ENCODE peak calls at places on chromosomes 16 and 17, in six cellular contexts. Q is A549, N is AG04449, Z is OCI-LY7, B is fibroblast of mammary gland, S is MM.1S. L is an unnamed sample.

GRCh38 chr17:42895185-42895555 is 5.4 kb upstream of the G6PC1 start:
- DNase-seq in B (peak), Z (no peak), Q (peak), N (peak), S (no peak), L (peak)

GRCh38 chr17:41972571-41973411 is 6.2 kb downstream of the CNP start:
- DNase-seq in B (peak), N (no peak), Q (no peak), Z (no peak), S (no peak), L (no peak)

GRCh38 chr16:87384162-87384999 is 805 bp upstream of the FBXO31 start:
- DNase-seq in Z (no peak), B (no peak), N (no peak), Q (peak), S (no peak), L (no peak)

GRCh38 chr16:88649195-88649923 is 1.5 kb downstream of the CYBA start:
- DNase-seq in Q (no peak), N (no peak), S (no peak), Z (peak), B (no peak), L (no peak)

GRCh38 chr17:31663576-31663975 is 195.5 kb downstream of the COPRS start:
- DNase-seq in B (peak), Z (no peak), S (no peak), Q (no peak), N (no peak), L (peak)

GRCh38 chr16:31005350-31006085 is 4.9 kb downstream of the STX1B start:
- DNase-seq in Z (no peak), S (no peak), N (no peak), Q (no peak), B (peak), L (no peak)

GRCh38 chr16:69567031-69567680 is 1.4 kb downstream of the NFAT5 start:
- DNase-seq in Z (peak), N (no peak), Q (no peak), B (no peak), S (peak), L (no peak)

GRCh38 chr16:23013484-23013883 is 135.8 kb downstream of the USP31 start:
- DNase-seq in Z (peak), N (no peak), Q (no peak), S (no peak), B (peak), L (no peak)

GRCh38 chr17:35775583-35775982 is 14.9 kb downstream of the C17orf50 start:
- DNase-seq in Z (no peak), N (no peak), B (no peak), Q (no peak), S (no peak), L (peak)

GRCh38 chr16:88526008-88526905 is 43.9 kb upstream of the ZC3H18 start:
- DNase-seq in N (no peak), Z (no peak), S (no peak), Q (no peak), B (no peak), L (no peak)

GRCh38 chr17:14748036-14748715 is 447.3 kb downstream of the HS3ST3B1 start:
- DNase-seq in S (no peak), N (no peak), Z (peak), B (peak), Q (no peak), L (no peak)

GRCh38 chr17:31549525-31550388 is 158.3 kb downstream of the RAB11FIP4 start:
- DNase-seq in Q (peak), N (peak), Z (peak), S (peak), B (peak), L (peak)

GRCh38 chr16:52976539-52977167 is 76.0 kb downstream of the CHD9NB start:
- DNase-seq in N (no peak), S (peak), Q (peak), B (peak), Z (peak), L (peak)

GRCh38 chr17:2940352-2940751 is 123.1 kb downstream of the OR1D5 start:
- DNase-seq in Q (no peak), N (no peak), S (no peak), Z (no peak), B (no peak), L (no peak)

DNA sequence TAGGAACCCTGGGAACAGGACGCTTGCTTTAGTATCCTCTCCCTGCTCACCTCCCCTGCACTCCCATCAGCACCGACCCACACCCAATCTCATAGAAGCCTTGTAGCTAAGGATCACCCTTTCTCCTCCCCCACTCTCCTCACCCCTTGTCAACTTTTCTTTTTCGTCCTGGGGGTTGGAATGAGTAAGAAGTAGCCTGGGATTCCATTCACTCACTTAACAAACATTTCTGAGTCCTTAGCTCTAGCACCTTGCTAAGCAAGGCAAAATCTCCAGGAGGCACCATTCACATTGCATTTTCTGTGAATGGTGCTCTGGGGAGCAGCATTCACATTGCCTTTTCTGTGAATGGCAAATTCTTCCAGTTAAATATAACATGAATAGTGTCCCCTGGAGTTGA is 1.1 kb upstream of the PGAP3 start:
- DNase-seq in N (no peak), B (no peak), Z (no peak), Q (no peak), S (no peak), L (no peak)
- H3K4me3 ChIP-seq in N (peak), B (peak), Z (peak), Q (peak), S (peak), L (peak)

GRCh38 chr17:44736551-44737240 is 22.1 kb upstream of the ADAM11 start:
- DNase-seq in S (no peak), N (no peak), Z (no peak), B (no peak), Q (no peak), L (no peak)

GRCh38 chr17:44738214-44738906 is 20.4 kb upstream of the ADAM11 start:
- DNase-seq in B (peak), N (peak), S (peak), Z (no peak), Q (no peak), L (peak)

GRCh38 chr17:44734272-44734671 is 24.5 kb upstream of the ADAM11 start:
- DNase-seq in S (no peak), Q (no peak), B (no peak), N (no peak), Z (no peak), L (no peak)

DNA sequence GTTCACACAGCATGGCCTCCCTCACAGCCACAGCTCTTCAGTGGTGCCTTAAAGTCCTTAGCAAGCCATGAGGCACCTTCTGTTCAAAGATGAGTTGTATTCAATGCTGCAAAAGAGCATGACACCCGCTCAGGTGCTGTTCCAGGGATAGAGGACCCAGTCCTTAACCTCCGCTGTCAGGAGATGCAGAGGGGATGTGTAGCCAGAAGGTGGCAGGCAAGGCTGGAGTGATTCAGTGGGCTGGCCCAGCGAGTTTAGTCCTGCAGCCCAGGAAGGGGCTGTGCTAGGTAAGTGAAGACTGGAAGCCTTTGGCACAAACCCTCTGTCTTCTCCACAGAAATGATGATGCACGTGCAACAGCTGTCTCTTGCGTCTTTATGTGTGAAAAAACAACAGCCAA is 25.0 kb upstream of the ADAM11 start:
- DNase-seq in N (no peak), B (peak), Q (peak), Z (peak), S (no peak), L (no peak)
- TF ChIP-seq CTCF in N (peak), B (peak), Q (peak), Z (peak), S (peak), L (peak)

GRCh38 chr17:38885728-38886642 is 16.1 kb downstream of the LASP1 start:
- DNase-seq in Z (no peak), N (no peak), B (peak), S (no peak), Q (no peak), L (no peak)

GRCh38 chr17:38885044-38885727 is 15.3 kb downstream of the LASP1 start:
- DNase-seq in Q (no peak), N (no peak), Z (no peak), S (no peak), B (no peak), L (no peak)

GRCh38 chr17:38883592-38884526 is 14.0 kb downstream of the LASP1 start:
- DNase-seq in Q (no peak), N (no peak), S (no peak), B (peak), Z (no peak), L (no peak)

GRCh38 chr17:38879878-38880727 is 10.2 kb downstream of the LASP1 start:
- DNase-seq in Q (peak), N (no peak), S (peak), Z (peak), B (peak), L (peak)

GRCh38 chr17:38881600-38882191 is 11.8 kb downstream of the LASP1 start:
- DNase-seq in Z (peak), S (no peak), Q (no peak), N (no peak), B (peak), L (peak)
- H3K4me3 ChIP-seq in Z (peak), S (no peak), Q (peak), N (peak), B (no peak), L (no peak)

GRCh38 chr17:39744836-39745215 is 7.1 kb downstream of the GRB7 start:
- DNase-seq in Q (no peak), B (no peak), N (no peak), Z (no peak), S (no peak), L (no peak)
- TF ChIP-seq CTCF in Q (no peak), B (no peak), N (no peak), Z (peak), S (no peak), L (no peak)

GRCh38 chr16:12674524-12674923 is 129.2 kb downstream of the CPPED1 start:
- DNase-seq in S (no peak), N (no peak), Q (no peak), Z (no peak), B (no peak), L (no peak)
- H3K4me3 ChIP-seq in S (no peak), N (no peak), Q (no peak), Z (no peak), B (no peak), L (no peak)

GRCh38 chr17:76153640-76154039 is 12.6 kb upstream of the FOXJ1 start:
- DNase-seq in S (no peak), Z (no peak), B (peak), N (no peak), Q (no peak), L (peak)
- TF ChIP-seq CTCF in S (peak), Z (peak), B (peak), N (peak), Q (no peak), L (peak)